ENCODE peak calls at places on chromosomes 7 and 10, in ten cellular contexts. O, C, Q, K, S, Z, U, E, I and J are unnamed samples.

GRCh38 chr10:98463022-98463421 is 16.3 kb upstream of the HPS1 start:
- DNase-seq in O (no peak), C (no peak), Q (no peak), K (no peak), S (no peak), Z (no peak), U (no peak), E (no peak), I (no peak), J (no peak)

GRCh38 chr7:139387594-139387993 is 27.9 kb downstream of the LUC7L2 start:
- DNase-seq in O (no peak), C (no peak), Q (no peak), K (no peak), S (no peak), Z (no peak), U (no peak), E (no peak), I (no peak), J (no peak)

GRCh38 chr7:34486371-34486770 is 171.6 kb upstream of the NPSR1 start:
- DNase-seq in O (no peak), C (no peak), Q (no peak), K (no peak), S (no peak), Z (no peak), U (no peak), E (no peak), I (no peak), J (no peak)

GRCh38 chr10:30897547-30897946 is 134.1 kb downstream of the ZNF438 start:
- DNase-seq in O (no peak), C (no peak), Q (no peak), K (no peak), S (no peak), Z (no peak), U (no peak), E (no peak), I (no peak), J (no peak)

GRCh38 chr7:31550432-31550831 is 36.5 kb downstream of the ITPRID1 start:
- DNase-seq in O (no peak), C (no peak), Q (no peak), K (no peak), S (no peak), Z (no peak), U (no peak), E (no peak), I (no peak), J (no peak)

GRCh38 chr10:33537066-33537465 is 202.6 kb upstream of the NRP1 start:
- DNase-seq in O (peak), C (no peak), Q (no peak), K (no peak), S (no peak), Z (no peak), U (no peak), E (no peak), I (no peak), J (no peak)

GRCh38 chr7:86900886-86901285 is 158.6 kb downstream of the ELAPOR2 start:
- DNase-seq in O (no peak), C (no peak), Q (no peak), K (no peak), S (no peak), Z (no peak), U (no peak), E (no peak), I (no peak), J (no peak)

GRCh38 chr7:99267530-99268360 is 4.9 kb upstream of the MYH16 start:
- DNase-seq in O (peak), C (no peak), Q (no peak), K (no peak), S (no peak), Z (no peak), U (no peak), E (no peak), I (peak), J (no peak)

GRCh38 chr7:74501298-74501697 is 47.6 kb downstream of the GTF2IRD1 start:
- DNase-seq in O (peak), C (no peak), Q (no peak), K (no peak), S (no peak), Z (peak), U (no peak), E (no peak), I (no peak), J (no peak)

GRCh38 chr7:98630770-98631169 is 13.7 kb downstream of the NPTX2 start:
- DNase-seq in O (no peak), C (no peak), Q (no peak), K (no peak), S (no peak), Z (no peak), U (no peak), E (no peak), I (no peak), J (no peak)

GRCh38 chr7:80630611-80631010 is 7.8 kb upstream of the CD36 start:
- DNase-seq in O (no peak), C (no peak), Q (no peak), K (no peak), S (no peak), Z (no peak), U (no peak), E (no peak), I (no peak), J (no peak)

GRCh38 chr7:37196631-37197030 is 252.0 kb downstream of the ELMO1 start:
- DNase-seq in O (no peak), C (no peak), Q (no peak), K (no peak), S (no peak), Z (no peak), U (no peak), E (no peak), I (no peak), J (no peak)

GRCh38 chr10:22821501-22821900 is 106.4 kb upstream of the ARMC3 start:
- DNase-seq in O (peak), C (no peak), Q (no peak), K (no peak), S (no peak), Z (no peak), U (no peak), E (no peak), I (peak), J (no peak)

GRCh38 chr10:120891367-120891766 is 40.2 kb downstream of the WDR11 start:
- DNase-seq in O (no peak), C (no peak), Q (no peak), K (no peak), S (no peak), Z (no peak), U (no peak), E (no peak), I (no peak), J (no peak)

GRCh38 chr10:120962386-120963052 is 111.4 kb downstream of the WDR11 start:
- DNase-seq in O (no peak), C (no peak), Q (no peak), K (no peak), S (no peak), Z (no peak), U (peak), E (no peak), I (no peak), J (no peak)

GRCh38 chr7:28298870-28299484 is 113.3 kb upstream of the CREB5 start:
- DNase-seq in O (no peak), C (no peak), Q (no peak), K (peak), S (no peak), Z (no peak), U (peak), E (no peak), I (peak), J (no peak)
- TF ChIP-seq CTCF in O (peak), C (peak), Q (no peak), K (peak), S (no peak), Z (peak), U (peak), E (peak), I (peak), J (peak)

GRCh38 chr7:101506531-101506930 is 122.6 kb downstream of the MYL10 start:
- DNase-seq in O (no peak), C (no peak), Q (no peak), K (no peak), S (no peak), Z (no peak), U (no peak), E (no peak), I (no peak), J (no peak)

GRCh38 chr7:101496017-101496416 is 133.1 kb downstream of the MYL10 start:
- DNase-seq in O (no peak), C (no peak), Q (no peak), K (no peak), S (no peak), Z (no peak), U (no peak), E (no peak), I (no peak), J (no peak)

GRCh38 chr7:101502466-101503098 is 126.5 kb downstream of the MYL10 start:
- DNase-seq in O (no peak), C (no peak), Q (no peak), K (no peak), S (no peak), Z (no peak), U (no peak), E (no peak), I (no peak), J (no peak)

GRCh38 chr7:101507327-101507726 is 121.8 kb downstream of the MYL10 start:
- DNase-seq in O (no peak), C (no peak), Q (no peak), K (peak), S (no peak), Z (no peak), U (no peak), E (no peak), I (no peak), J (no peak)

GRCh38 chr7:101501351-101501750 is 127.7 kb downstream of the MYL10 start:
- DNase-seq in O (no peak), C (no peak), Q (no peak), K (no peak), S (no peak), Z (no peak), U (no peak), E (no peak), I (no peak), J (no peak)
- TF ChIP-seq CTCF in O (no peak), C (no peak), Q (no peak), K (no peak), S (no peak), Z (no peak), U (no peak), E (no peak), I (no peak), J (no peak)

DNA sequence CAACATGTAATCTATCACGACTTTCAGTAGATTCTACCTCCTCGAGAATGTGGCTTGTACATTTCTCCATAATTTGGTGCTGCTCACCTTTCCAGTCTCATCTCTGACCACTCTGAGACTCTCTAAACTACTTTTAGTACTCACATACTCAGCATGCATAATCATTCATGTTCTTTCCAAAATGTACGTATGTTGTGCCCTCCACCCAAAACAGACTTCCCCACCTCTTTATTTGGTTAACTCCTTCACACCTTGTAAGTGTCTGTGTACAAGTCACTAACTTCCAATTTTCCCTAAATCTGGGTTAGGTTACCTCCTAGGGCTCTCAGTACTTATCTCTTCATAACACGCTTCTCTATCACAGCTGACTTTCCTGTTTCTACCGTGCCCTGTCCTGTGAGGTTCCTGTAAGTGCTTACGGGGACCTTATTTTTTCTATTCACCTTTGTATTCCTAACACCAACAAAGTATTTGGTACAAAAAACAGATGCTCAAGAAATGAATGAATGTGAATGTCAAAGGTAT is 186.2 kb upstream of the MKLN1 start:
- DNase-seq in O (no peak), C (no peak), Q (no peak), K (no peak), S (no peak), Z (no peak), U (no peak), E (no peak), I (no peak), J (no peak)
- TF ChIP-seq CTCF in O (no peak), C (no peak), Q (no peak), K (no peak), S (no peak), Z (no peak), U (no peak), E (no peak), I (no peak), J (no peak)

GRCh38 chr7:69932034-69932628 is 333.9 kb downstream of the AUTS2 start:
- DNase-seq in O (peak), C (no peak), Q (no peak), K (peak), S (no peak), Z (no peak), U (peak), E (no peak), I (peak), J (no peak)
- TF ChIP-seq CTCF in O (peak), C (peak), Q (no peak), K (peak), S (peak), Z (peak), U (peak), E (peak), I (peak), J (peak)

GRCh38 chr7:24854866-24855265 is 97.6 kb upstream of the GSDME start:
- DNase-seq in O (peak), C (no peak), Q (no peak), K (no peak), S (no peak), Z (no peak), U (no peak), E (no peak), I (no peak), J (no peak)

GRCh38 chr7:24862461-24862860 is 105.2 kb upstream of the GSDME start:
- DNase-seq in O (no peak), C (no peak), Q (no peak), K (no peak), S (no peak), Z (no peak), U (no peak), E (no peak), I (no peak), J (no peak)

GRCh38 chr7:24857623-24858022 is 100.4 kb upstream of the GSDME start:
- DNase-seq in O (no peak), C (no peak), Q (no peak), K (no peak), S (no peak), Z (no peak), U (no peak), E (no peak), I (no peak), J (no peak)

GRCh38 chr7:24860611-24861010 is 103.3 kb upstream of the GSDME start:
- DNase-seq in O (no peak), C (no peak), Q (no peak), K (no peak), S (no peak), Z (no peak), U (no peak), E (no peak), I (no peak), J (no peak)

DNA sequence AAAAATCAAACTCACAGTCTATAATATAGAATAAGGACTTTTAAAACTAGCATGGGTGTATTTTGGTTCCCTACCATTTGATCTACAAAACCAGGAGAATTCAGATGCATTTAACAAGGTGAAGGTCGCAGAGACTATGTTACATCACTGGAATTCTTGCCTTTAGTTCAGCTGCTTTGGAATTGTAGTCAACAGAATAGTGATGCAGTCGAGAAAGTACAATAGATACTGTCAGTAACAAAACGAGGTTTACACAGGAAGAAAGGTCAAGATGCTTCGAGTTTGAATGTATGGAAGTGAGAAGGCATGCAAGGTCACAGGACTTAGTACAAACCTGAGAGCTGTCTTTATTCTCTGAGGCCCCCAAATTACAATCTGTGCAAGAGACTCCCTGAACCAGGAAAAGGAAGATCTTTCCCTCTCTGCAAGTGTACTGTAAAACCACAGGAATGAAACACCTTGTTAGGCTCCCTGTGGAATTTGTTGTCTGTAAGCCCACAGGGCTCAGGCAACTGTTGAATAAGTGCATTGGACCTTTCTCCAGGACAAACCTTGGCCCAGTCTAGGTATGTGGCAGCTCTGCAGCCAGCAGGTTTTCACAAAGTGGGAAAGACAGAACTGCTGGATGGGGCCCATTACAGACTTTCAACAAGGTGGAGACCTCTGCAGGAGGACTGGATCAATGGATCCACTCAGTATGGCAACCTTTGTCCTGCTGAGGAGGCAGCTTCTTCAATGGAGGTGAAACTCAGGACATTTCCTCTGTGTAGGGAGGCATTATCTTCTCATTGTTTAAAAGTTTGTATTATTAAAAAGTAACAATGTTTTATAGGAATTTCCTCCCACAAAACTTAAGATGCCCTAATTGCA is 101.1 kb upstream of the GSDME start:
- DNase-seq in O (no peak), C (no peak), Q (no peak), K (no peak), S (no peak), Z (no peak), U (peak), E (no peak), I (no peak), J (no peak)
- TF ChIP-seq CTCF in O (no peak), C (no peak), Q (no peak), K (no peak), S (no peak), Z (no peak), U (no peak), E (no peak), I (no peak), J (no peak)

GRCh38 chr7:12686894-12687212 is 580 bp upstream of the ARL4A start:
- DNase-seq in O (no peak), C (no peak), Q (no peak), K (no peak), S (no peak), Z (no peak), U (no peak), E (no peak), I (no peak), J (no peak)
- TF ChIP-seq CTCF in O (no peak), C (peak), Q (no peak), K (peak), S (no peak), Z (no peak), U (no peak), E (no peak), I (no peak), J (peak)

DNA sequence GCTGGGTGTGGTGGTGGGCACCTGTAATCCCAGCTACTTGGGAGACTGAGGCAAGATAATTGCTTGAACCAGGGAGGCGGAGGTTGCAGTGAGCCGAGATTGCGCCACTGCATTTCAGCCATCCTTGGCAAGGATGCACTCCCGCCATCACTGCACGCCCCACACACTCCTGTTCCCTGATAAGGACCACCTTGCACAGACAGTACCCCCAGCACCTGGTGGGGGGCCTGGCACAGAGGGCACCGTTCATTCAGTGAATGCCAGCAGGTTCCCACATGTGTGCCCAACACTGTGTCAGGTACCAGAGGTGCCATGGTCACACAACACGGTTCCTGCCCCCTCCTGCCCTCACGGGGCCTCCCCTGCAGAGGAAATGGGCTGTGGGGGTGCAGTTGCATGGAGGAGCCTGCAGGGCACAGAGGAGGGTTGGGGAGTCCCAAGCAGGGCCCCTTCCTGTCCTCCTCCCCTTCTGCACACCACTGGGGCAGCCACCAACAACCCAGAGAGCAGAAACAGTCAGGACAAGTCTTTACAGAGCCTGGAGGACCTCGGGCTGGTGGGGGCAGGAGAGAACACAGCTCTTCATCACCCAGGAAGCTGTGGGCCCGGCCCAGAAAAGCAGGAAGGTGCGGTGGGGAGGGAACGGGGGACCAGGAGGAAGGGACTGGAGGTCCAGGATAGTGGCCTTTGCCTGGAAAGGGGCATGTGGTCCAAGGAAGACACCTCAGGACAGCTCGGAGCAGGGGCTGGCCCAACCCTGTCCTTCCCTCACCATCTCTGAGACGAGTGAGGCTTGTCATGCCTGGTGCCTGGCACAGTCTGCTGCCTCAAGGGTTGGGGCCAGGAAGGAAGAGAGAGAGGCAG is 7.1 kb downstream of the CRYGN start:
- DNase-seq in O (no peak), C (no peak), Q (no peak), K (peak), S (no peak), Z (no peak), U (no peak), E (no peak), I (no peak), J (no peak)
- TF ChIP-seq CTCF in O (no peak), C (no peak), Q (no peak), K (peak), S (peak), Z (no peak), U (no peak), E (no peak), I (peak), J (no peak)